ENCODE peak calls at places on chromosomes 6 and 20, in four cellular contexts. One of them, this sample, is unnamed.

GRCh38 chr6:80165143-80165542 is 58.7 kb downstream of the BCKDHB start:
- DNase-seq in ovary: no peak
- DNase-seq in activated gamma-delta T cell treated with anti-CD3 and anti-CD28 coated beads, Interleukin-2, amount 50 U/mL, for 16 hours: no peak
- DNase-seq in EL: peak
- DNase-seq in this sample: no peak

GRCh38 chr20:32893878-32894483 is 35.3 kb downstream of the EFCAB8 start:
- DNase-seq in activated gamma-delta T cell treated with anti-CD3 and anti-CD28 coated beads, Interleukin-2, amount 50 U/mL, for 16 hours: no peak
- DNase-seq in EL: peak
- DNase-seq in ovary: no peak
- DNase-seq in this sample: peak

GRCh38 chr6:41503841-41504525 is 42.2 kb upstream of the FOXP4 start:
- DNase-seq in ovary: peak
- DNase-seq in activated gamma-delta T cell treated with anti-CD3 and anti-CD28 coated beads, Interleukin-2, amount 50 U/mL, for 16 hours: no peak
- DNase-seq in EL: peak
- DNase-seq in this sample: no peak

GRCh38 chr20:61982951-61983315 is 82.7 kb downstream of the TAF4 start:
- DNase-seq in EL: no peak
- DNase-seq in activated gamma-delta T cell treated with anti-CD3 and anti-CD28 coated beads, Interleukin-2, amount 50 U/mL, for 16 hours: no peak
- DNase-seq in ovary: no peak
- DNase-seq in this sample: no peak

GRCh38 chr20:46190796-46191540 is 72.9 kb downstream of the CD40 start:
- DNase-seq in EL: no peak
- DNase-seq in ovary: no peak
- DNase-seq in activated gamma-delta T cell treated with anti-CD3 and anti-CD28 coated beads, Interleukin-2, amount 50 U/mL, for 16 hours: no peak
- DNase-seq in this sample: no peak

GRCh38 chr6:31702421-31702818 is 704 bp downstream of the ABHD16A start:
- DNase-seq in EL: no peak
- DNase-seq in activated gamma-delta T cell treated with anti-CD3 and anti-CD28 coated beads, Interleukin-2, amount 50 U/mL, for 16 hours: no peak
- DNase-seq in ovary: no peak
- DNase-seq in this sample: no peak

GRCh38 chr6:91135406-91135805 is 548.5 kb upstream of the MAP3K7 start:
- DNase-seq in activated gamma-delta T cell treated with anti-CD3 and anti-CD28 coated beads, Interleukin-2, amount 50 U/mL, for 16 hours: no peak
- DNase-seq in ovary: no peak
- DNase-seq in EL: no peak
- DNase-seq in this sample: no peak

GRCh38 chr6:151704383-151704782 is 103.1 kb upstream of the ESR1 start:
- DNase-seq in ovary: no peak
- DNase-seq in EL: no peak
- DNase-seq in activated gamma-delta T cell treated with anti-CD3 and anti-CD28 coated beads, Interleukin-2, amount 50 U/mL, for 16 hours: no peak
- DNase-seq in this sample: peak

GRCh38 chr6:140138311-140138994 is 764.0 kb upstream of the CITED2 start:
- DNase-seq in ovary: no peak
- DNase-seq in EL: no peak
- DNase-seq in activated gamma-delta T cell treated with anti-CD3 and anti-CD28 coated beads, Interleukin-2, amount 50 U/mL, for 16 hours: no peak
- DNase-seq in this sample: no peak

GRCh38 chr20:44065401-44066340 is 121.3 kb downstream of the JPH2 start:
- DNase-seq in ovary: no peak
- DNase-seq in EL: no peak
- DNase-seq in activated gamma-delta T cell treated with anti-CD3 and anti-CD28 coated beads, Interleukin-2, amount 50 U/mL, for 16 hours: no peak
- DNase-seq in this sample: no peak

GRCh38 chr20:20820780-20821495 is 108.5 kb upstream of the RALGAPA2 start:
- DNase-seq in EL: peak
- DNase-seq in ovary: no peak
- DNase-seq in activated gamma-delta T cell treated with anti-CD3 and anti-CD28 coated beads, Interleukin-2, amount 50 U/mL, for 16 hours: no peak
- DNase-seq in this sample: no peak

GRCh38 chr6:38997128-38997761 is 51.3 kb upstream of the GLP1R start:
- DNase-seq in ovary: no peak
- DNase-seq in activated gamma-delta T cell treated with anti-CD3 and anti-CD28 coated beads, Interleukin-2, amount 50 U/mL, for 16 hours: peak
- DNase-seq in EL: peak
- DNase-seq in this sample: no peak

GRCh38 chr6:63403725-63404124 is 83.9 kb upstream of the LGSN start:
- DNase-seq in EL: no peak
- DNase-seq in activated gamma-delta T cell treated with anti-CD3 and anti-CD28 coated beads, Interleukin-2, amount 50 U/mL, for 16 hours: no peak
- DNase-seq in ovary: no peak
- DNase-seq in this sample: no peak

GRCh38 chr20:32619586-32619985 is 34.5 kb upstream of the NOL4L start:
- DNase-seq in EL: no peak
- DNase-seq in activated gamma-delta T cell treated with anti-CD3 and anti-CD28 coated beads, Interleukin-2, amount 50 U/mL, for 16 hours: no peak
- DNase-seq in ovary: no peak
- DNase-seq in this sample: no peak

GRCh38 chr20:21704408-21705385 is 767 bp upstream of the PAX1 start:
- DNase-seq in EL: no peak
- DNase-seq in ovary: no peak
- DNase-seq in activated gamma-delta T cell treated with anti-CD3 and anti-CD28 coated beads, Interleukin-2, amount 50 U/mL, for 16 hours: no peak
- DNase-seq in this sample: no peak

GRCh38 chr6:97501875-97502274 is 218.9 kb upstream of the MMS22L start:
- DNase-seq in activated gamma-delta T cell treated with anti-CD3 and anti-CD28 coated beads, Interleukin-2, amount 50 U/mL, for 16 hours: no peak
- DNase-seq in ovary: no peak
- DNase-seq in EL: no peak
- DNase-seq in this sample: no peak

GRCh38 chr6:85273870-85274269 is 176.0 kb upstream of the NT5E start:
- DNase-seq in ovary: no peak
- DNase-seq in EL: no peak
- DNase-seq in activated gamma-delta T cell treated with anti-CD3 and anti-CD28 coated beads, Interleukin-2, amount 50 U/mL, for 16 hours: no peak
- DNase-seq in this sample: no peak

GRCh38 chr20:2348336-2348735 is 32.4 kb upstream of the TGM6 start:
- DNase-seq in EL: no peak
- DNase-seq in ovary: no peak
- DNase-seq in activated gamma-delta T cell treated with anti-CD3 and anti-CD28 coated beads, Interleukin-2, amount 50 U/mL, for 16 hours: no peak
- DNase-seq in this sample: no peak

GRCh38 chr20:57393321-57394086 is 2.3 kb downstream of the RBM38 start:
- DNase-seq in activated gamma-delta T cell treated with anti-CD3 and anti-CD28 coated beads, Interleukin-2, amount 50 U/mL, for 16 hours: no peak
- DNase-seq in EL: no peak
- DNase-seq in ovary: peak
- DNase-seq in this sample: no peak

GRCh38 chr20:37504404-37505096 is 16.5 kb upstream of the NNAT start:
- DNase-seq in EL: no peak
- DNase-seq in ovary: no peak
- DNase-seq in activated gamma-delta T cell treated with anti-CD3 and anti-CD28 coated beads, Interleukin-2, amount 50 U/mL, for 16 hours: no peak
- DNase-seq in this sample: no peak

GRCh38 chr6:16514249-16514648 is 247.0 kb downstream of the ATXN1 start:
- DNase-seq in activated gamma-delta T cell treated with anti-CD3 and anti-CD28 coated beads, Interleukin-2, amount 50 U/mL, for 16 hours: no peak
- DNase-seq in EL: peak
- DNase-seq in ovary: peak
- DNase-seq in this sample: no peak

GRCh38 chr20:47809161-47809560 is 23.9 kb upstream of the SULF2 start:
- DNase-seq in ovary: no peak
- DNase-seq in activated gamma-delta T cell treated with anti-CD3 and anti-CD28 coated beads, Interleukin-2, amount 50 U/mL, for 16 hours: no peak
- DNase-seq in EL: no peak
- DNase-seq in this sample: no peak

GRCh38 chr6:153816306-153816845 is 222.7 kb upstream of the OPRM1 start:
- DNase-seq in ovary: no peak
- DNase-seq in activated gamma-delta T cell treated with anti-CD3 and anti-CD28 coated beads, Interleukin-2, amount 50 U/mL, for 16 hours: no peak
- DNase-seq in EL: no peak
- DNase-seq in this sample: no peak

GRCh38 chr6:127051571-127052260 is 66.8 kb upstream of the RSPO3 start:
- DNase-seq in EL: peak
- DNase-seq in ovary: no peak
- DNase-seq in activated gamma-delta T cell treated with anti-CD3 and anti-CD28 coated beads, Interleukin-2, amount 50 U/mL, for 16 hours: no peak
- DNase-seq in this sample: no peak

GRCh38 chr20:859661-860294 is 26.3 kb downstream of the FAM110A start:
- DNase-seq in activated gamma-delta T cell treated with anti-CD3 and anti-CD28 coated beads, Interleukin-2, amount 50 U/mL, for 16 hours: no peak
- DNase-seq in ovary: no peak
- DNase-seq in EL: no peak
- DNase-seq in this sample: no peak

GRCh38 chr6:131727467-131727866 is 16.6 kb upstream of the CTAGE9 start:
- DNase-seq in ovary: no peak
- DNase-seq in EL: no peak
- DNase-seq in activated gamma-delta T cell treated with anti-CD3 and anti-CD28 coated beads, Interleukin-2, amount 50 U/mL, for 16 hours: no peak
- DNase-seq in this sample: no peak

GRCh38 chr20:32007787-32008616 is 2.2 kb upstream of the CCM2L start:
- DNase-seq in EL: peak
- DNase-seq in activated gamma-delta T cell treated with anti-CD3 and anti-CD28 coated beads, Interleukin-2, amount 50 U/mL, for 16 hours: no peak
- DNase-seq in ovary: no peak
- DNase-seq in this sample: no peak

GRCh38 chr6:122839477-122839876 is 50.4 kb downstream of the SMPDL3A start:
- DNase-seq in EL: peak
- DNase-seq in ovary: peak
- DNase-seq in activated gamma-delta T cell treated with anti-CD3 and anti-CD28 coated beads, Interleukin-2, amount 50 U/mL, for 16 hours: peak
- DNase-seq in this sample: peak